ENCODE peak calls at places on chromosomes 7 and 10, in nine cellular contexts. One of them, this sample, is unnamed.

GRCh38 chr7:31095286-31096197 is 43.4 kb downstream of the ADCYAP1R1 start:
- DNase-seq in sigmoid colon: peak
- DNase-seq in heart left ventricle: no peak
- DNase-seq in A549: no peak
- DNase-seq in gastrocnemius medialis: no peak
- DNase-seq in stomach: peak
- DNase-seq in NB4: no peak
- DNase-seq in IMR-90: no peak
- DNase-seq in transverse colon: no peak
- DNase-seq in this sample: no peak

GRCh38 chr10:133030791-133031190 is 56.9 kb upstream of the ADGRA1 start:
- DNase-seq in A549: no peak
- DNase-seq in stomach: no peak
- DNase-seq in gastrocnemius medialis: no peak
- DNase-seq in NB4: no peak
- DNase-seq in sigmoid colon: no peak
- DNase-seq in heart left ventricle: no peak
- DNase-seq in transverse colon: no peak
- DNase-seq in IMR-90: no peak
- DNase-seq in this sample: no peak

GRCh38 chr7:28608766-28609165 is 196.4 kb downstream of the CREB5 start:
- DNase-seq in transverse colon: no peak
- DNase-seq in stomach: no peak
- DNase-seq in heart left ventricle: no peak
- DNase-seq in sigmoid colon: no peak
- DNase-seq in A549: no peak
- DNase-seq in IMR-90: peak
- DNase-seq in NB4: no peak
- DNase-seq in gastrocnemius medialis: no peak
- DNase-seq in this sample: no peak

GRCh38 chr10:97016728-97017473 is 168.9 kb downstream of the SLIT1 start:
- DNase-seq in NB4: peak
- DNase-seq in heart left ventricle: no peak
- DNase-seq in IMR-90: no peak
- DNase-seq in gastrocnemius medialis: no peak
- DNase-seq in stomach: no peak
- DNase-seq in transverse colon: no peak
- DNase-seq in A549: no peak
- DNase-seq in sigmoid colon: no peak
- DNase-seq in this sample: no peak

GRCh38 chr10:106711313-106711906 is 453.1 kb downstream of the SORCS1 start:
- DNase-seq in heart left ventricle: no peak
- DNase-seq in sigmoid colon: no peak
- DNase-seq in gastrocnemius medialis: no peak
- DNase-seq in stomach: peak
- DNase-seq in transverse colon: peak
- DNase-seq in NB4: peak
- DNase-seq in IMR-90: no peak
- DNase-seq in A549: peak
- DNase-seq in this sample: no peak

GRCh38 chr7:9192969-9193368 is 759.6 kb downstream of the NXPH1 start:
- DNase-seq in transverse colon: no peak
- DNase-seq in stomach: no peak
- DNase-seq in gastrocnemius medialis: no peak
- DNase-seq in NB4: no peak
- DNase-seq in A549: no peak
- DNase-seq in heart left ventricle: no peak
- DNase-seq in sigmoid colon: no peak
- DNase-seq in IMR-90: no peak
- DNase-seq in this sample: no peak

GRCh38 chr7:94980418-94981142 is 73.2 kb downstream of the PPP1R9A start:
- DNase-seq in heart left ventricle: no peak
- DNase-seq in transverse colon: no peak
- DNase-seq in A549: peak
- DNase-seq in sigmoid colon: no peak
- DNase-seq in IMR-90: no peak
- DNase-seq in gastrocnemius medialis: no peak
- DNase-seq in NB4: no peak
- DNase-seq in stomach: no peak
- DNase-seq in this sample: no peak

GRCh38 chr7:88328787-88329186 is 22.1 kb upstream of the STEAP4 start:
- DNase-seq in IMR-90: no peak
- DNase-seq in gastrocnemius medialis: no peak
- DNase-seq in NB4: peak
- DNase-seq in A549: no peak
- DNase-seq in transverse colon: no peak
- DNase-seq in heart left ventricle: no peak
- DNase-seq in stomach: no peak
- DNase-seq in sigmoid colon: no peak
- DNase-seq in this sample: no peak

GRCh38 chr10:10499839-10500238 is 517.8 kb upstream of the CELF2 start:
- DNase-seq in IMR-90: peak
- DNase-seq in heart left ventricle: no peak
- DNase-seq in A549: no peak
- DNase-seq in transverse colon: no peak
- DNase-seq in gastrocnemius medialis: no peak
- DNase-seq in sigmoid colon: no peak
- DNase-seq in stomach: no peak
- DNase-seq in NB4: no peak
- DNase-seq in this sample: no peak

GRCh38 chr7:39535720-39536119 is 30.5 kb upstream of the YAE1 start:
- DNase-seq in sigmoid colon: no peak
- DNase-seq in IMR-90: no peak
- DNase-seq in heart left ventricle: no peak
- DNase-seq in transverse colon: peak
- DNase-seq in NB4: no peak
- DNase-seq in stomach: no peak
- DNase-seq in gastrocnemius medialis: no peak
- DNase-seq in A549: no peak
- DNase-seq in this sample: no peak

GRCh38 chr7:13874783-13875182 is 114.7 kb downstream of the ETV1 start:
- DNase-seq in gastrocnemius medialis: no peak
- DNase-seq in IMR-90: peak
- DNase-seq in stomach: no peak
- DNase-seq in transverse colon: no peak
- DNase-seq in sigmoid colon: no peak
- DNase-seq in heart left ventricle: no peak
- DNase-seq in NB4: no peak
- DNase-seq in A549: no peak
- DNase-seq in this sample: no peak

GRCh38 chr7:88254721-88255120 is 34.9 kb upstream of the SRI start:
- DNase-seq in gastrocnemius medialis: no peak
- DNase-seq in A549: peak
- DNase-seq in sigmoid colon: no peak
- DNase-seq in NB4: no peak
- DNase-seq in heart left ventricle: no peak
- DNase-seq in stomach: no peak
- DNase-seq in transverse colon: no peak
- DNase-seq in IMR-90: no peak
- DNase-seq in this sample: no peak

GRCh38 chr7:38007096-38007495 is 86.7 kb downstream of the EPDR1 start:
- DNase-seq in IMR-90: no peak
- DNase-seq in transverse colon: no peak
- DNase-seq in heart left ventricle: no peak
- DNase-seq in NB4: no peak
- DNase-seq in gastrocnemius medialis: no peak
- DNase-seq in stomach: no peak
- DNase-seq in sigmoid colon: no peak
- DNase-seq in A549: no peak
- DNase-seq in this sample: no peak

GRCh38 chr7:34991938-34992840 is 45.1 kb downstream of the DPY19L1 start:
- DNase-seq in stomach: no peak
- DNase-seq in A549: no peak
- DNase-seq in sigmoid colon: no peak
- DNase-seq in transverse colon: peak
- DNase-seq in gastrocnemius medialis: no peak
- DNase-seq in NB4: no peak
- DNase-seq in heart left ventricle: no peak
- DNase-seq in IMR-90: peak
- DNase-seq in this sample: no peak

GRCh38 chr10:21337171-21337792 is 188.2 kb downstream of the SKIDA1 start:
- DNase-seq in IMR-90: no peak
- DNase-seq in A549: no peak
- DNase-seq in sigmoid colon: no peak
- DNase-seq in transverse colon: no peak
- DNase-seq in gastrocnemius medialis: no peak
- DNase-seq in stomach: no peak
- DNase-seq in NB4: no peak
- DNase-seq in heart left ventricle: no peak
- DNase-seq in this sample: no peak

GRCh38 chr7:157572622-157573021 is 235.8 kb downstream of the DNAJB6 start:
- DNase-seq in NB4: no peak
- DNase-seq in sigmoid colon: peak
- DNase-seq in IMR-90: no peak
- DNase-seq in A549: no peak
- DNase-seq in stomach: no peak
- DNase-seq in transverse colon: no peak
- DNase-seq in heart left ventricle: no peak
- DNase-seq in gastrocnemius medialis: no peak
- DNase-seq in this sample: no peak

GRCh38 chr10:58299580-58299979 is 30.6 kb downstream of the CISD1 start:
- DNase-seq in sigmoid colon: no peak
- DNase-seq in transverse colon: peak
- DNase-seq in NB4: peak
- DNase-seq in IMR-90: peak
- DNase-seq in stomach: peak
- DNase-seq in heart left ventricle: peak
- DNase-seq in gastrocnemius medialis: peak
- DNase-seq in A549: peak
- DNase-seq in this sample: no peak

GRCh38 chr10:117936136-117936535 is 110.6 kb downstream of the RAB11FIP2 start:
- DNase-seq in sigmoid colon: no peak
- DNase-seq in A549: no peak
- DNase-seq in IMR-90: peak
- DNase-seq in NB4: peak
- DNase-seq in transverse colon: no peak
- DNase-seq in heart left ventricle: peak
- DNase-seq in stomach: no peak
- DNase-seq in gastrocnemius medialis: no peak
- DNase-seq in this sample: no peak
- TF ChIP-seq POLR2A in sigmoid colon: no peak
- TF ChIP-seq POLR2A in A549: no peak
- TF ChIP-seq POLR2A in IMR-90: no peak
- TF ChIP-seq POLR2A in NB4: no peak
- TF ChIP-seq POLR2A in transverse colon: no peak
- TF ChIP-seq POLR2A in heart left ventricle: no peak
- TF ChIP-seq POLR2A in stomach: no peak
- TF ChIP-seq POLR2A in gastrocnemius medialis: no peak
- TF ChIP-seq POLR2A in this sample: no peak

GRCh38 chr7:96664793-96665192 is 44.9 kb downstream of the SEM1 start:
- DNase-seq in NB4: no peak
- DNase-seq in A549: no peak
- DNase-seq in transverse colon: no peak
- DNase-seq in stomach: no peak
- DNase-seq in heart left ventricle: no peak
- DNase-seq in IMR-90: no peak
- DNase-seq in sigmoid colon: no peak
- DNase-seq in gastrocnemius medialis: no peak
- DNase-seq in this sample: no peak

GRCh38 chr7:96663457-96663856 is 46.2 kb downstream of the SEM1 start:
- DNase-seq in sigmoid colon: no peak
- DNase-seq in IMR-90: no peak
- DNase-seq in A549: no peak
- DNase-seq in transverse colon: no peak
- DNase-seq in NB4: peak
- DNase-seq in heart left ventricle: no peak
- DNase-seq in stomach: no peak
- DNase-seq in gastrocnemius medialis: no peak
- DNase-seq in this sample: no peak

GRCh38 chr7:96667026-96667425 is 42.6 kb downstream of the SEM1 start:
- DNase-seq in heart left ventricle: no peak
- DNase-seq in stomach: no peak
- DNase-seq in A549: no peak
- DNase-seq in gastrocnemius medialis: no peak
- DNase-seq in IMR-90: no peak
- DNase-seq in transverse colon: no peak
- DNase-seq in NB4: no peak
- DNase-seq in sigmoid colon: no peak
- DNase-seq in this sample: no peak

GRCh38 chr7:96665689-96666088 is 44.0 kb downstream of the SEM1 start:
- DNase-seq in IMR-90: no peak
- DNase-seq in sigmoid colon: no peak
- DNase-seq in transverse colon: no peak
- DNase-seq in gastrocnemius medialis: no peak
- DNase-seq in NB4: no peak
- DNase-seq in heart left ventricle: no peak
- DNase-seq in A549: no peak
- DNase-seq in stomach: no peak
- DNase-seq in this sample: no peak

GRCh38 chr7:96663871-96664445 is 45.7 kb downstream of the SEM1 start:
- DNase-seq in sigmoid colon: no peak
- DNase-seq in NB4: no peak
- DNase-seq in transverse colon: no peak
- DNase-seq in heart left ventricle: no peak
- DNase-seq in stomach: no peak
- DNase-seq in IMR-90: no peak
- DNase-seq in A549: no peak
- DNase-seq in gastrocnemius medialis: no peak
- DNase-seq in this sample: no peak
- TF ChIP-seq POLR2A in sigmoid colon: no peak
- TF ChIP-seq POLR2A in NB4: no peak
- TF ChIP-seq POLR2A in transverse colon: no peak
- TF ChIP-seq POLR2A in heart left ventricle: no peak
- TF ChIP-seq POLR2A in stomach: no peak
- TF ChIP-seq POLR2A in IMR-90: no peak
- TF ChIP-seq POLR2A in A549: no peak
- TF ChIP-seq POLR2A in gastrocnemius medialis: no peak
- TF ChIP-seq POLR2A in this sample: no peak

GRCh38 chr10:44125879-44126675 is 258.8 kb downstream of the CXCL12 start:
- DNase-seq in heart left ventricle: no peak
- DNase-seq in sigmoid colon: peak
- DNase-seq in A549: no peak
- DNase-seq in gastrocnemius medialis: peak
- DNase-seq in transverse colon: no peak
- DNase-seq in stomach: no peak
- DNase-seq in IMR-90: peak
- DNase-seq in NB4: no peak
- DNase-seq in this sample: no peak
- TF ChIP-seq POLR2A in heart left ventricle: no peak
- TF ChIP-seq POLR2A in sigmoid colon: no peak
- TF ChIP-seq POLR2A in A549: no peak
- TF ChIP-seq POLR2A in gastrocnemius medialis: no peak
- TF ChIP-seq POLR2A in transverse colon: no peak
- TF ChIP-seq POLR2A in stomach: no peak
- TF ChIP-seq POLR2A in IMR-90: no peak
- TF ChIP-seq POLR2A in NB4: no peak
- TF ChIP-seq POLR2A in this sample: no peak

DNA sequence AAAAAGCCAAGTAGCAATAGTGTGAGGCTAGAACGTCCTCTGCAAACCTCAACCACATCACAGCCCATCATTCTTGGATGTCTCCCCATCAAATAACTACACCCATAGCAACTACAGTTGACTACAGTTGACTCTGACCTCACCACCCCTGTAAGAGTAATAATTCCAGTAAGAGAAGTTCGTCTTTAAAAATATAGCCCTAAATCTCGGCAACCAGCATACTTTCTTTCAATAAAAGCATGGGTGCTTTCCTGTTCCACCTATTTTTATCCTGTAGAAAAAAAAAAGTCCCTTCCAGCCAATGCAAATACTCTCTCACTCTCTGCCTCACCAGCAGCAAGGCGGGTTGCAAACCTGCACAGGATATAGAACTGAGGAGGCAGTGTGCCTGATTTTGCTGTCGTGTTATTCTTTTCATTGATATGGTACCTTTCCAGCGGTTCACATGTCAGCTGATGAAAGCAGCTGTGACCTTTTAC is 187.5 kb upstream of the NFE2L3 start:
- DNase-seq in transverse colon: peak
- DNase-seq in gastrocnemius medialis: no peak
- DNase-seq in IMR-90: no peak
- DNase-seq in stomach: peak
- DNase-seq in NB4: no peak
- DNase-seq in A549: no peak
- DNase-seq in sigmoid colon: no peak
- DNase-seq in heart left ventricle: no peak
- DNase-seq in this sample: no peak
- TF ChIP-seq POLR2A in transverse colon: no peak
- TF ChIP-seq POLR2A in gastrocnemius medialis: no peak
- TF ChIP-seq POLR2A in IMR-90: no peak
- TF ChIP-seq POLR2A in stomach: no peak
- TF ChIP-seq POLR2A in NB4: no peak
- TF ChIP-seq POLR2A in A549: no peak
- TF ChIP-seq POLR2A in sigmoid colon: no peak
- TF ChIP-seq POLR2A in heart left ventricle: no peak
- TF ChIP-seq POLR2A in this sample: no peak

This sample was measured in esophagus squamous epithelium.